ENCODE peak calls at places on chromosome 22, in five cellular contexts. T is RWPE1, M is NCI-H2081, P is cardiac muscle cell, E is RKO. I is an unnamed sample.
A peak's percentile ranks its signal among the peaks of the same experiment; 100 is the strongest.

GRCh38 chr22:38578505-38578904 is 8.5 kb upstream of the DMC1 start:
- DNase-seq in T (no peak), P (no peak), E (no peak), M (no peak), I (no peak)

GRCh38 chr22:48605856-48606255 is 1221.8 kb downstream of the BRD1 start:
- DNase-seq in M (no peak), T (no peak), E (no peak), P (no peak), I (no peak)

GRCh38 chr22:19713228-19713627 is 1.1 kb upstream of the SEPTIN5 start:
- DNase-seq in M (no peak), T (no peak), E (no peak), P (no peak), I (no peak)

GRCh38 chr22:27149886-27150529 is 492.6 kb downstream of the MIAT start:
- DNase-seq in M (no peak), E (no peak), T (no peak), P (peak; percentile 29), I (no peak)

GRCh38 chr22:40396882-40397281 is 26.5 kb downstream of the SGSM3 start:
- DNase-seq in T (peak; percentile 69), P (peak; percentile 89), M (peak; percentile 77), E (no peak), I (peak; percentile 27)

GRCh38 chr22:39567135-39567946 is 3.2 kb upstream of the CACNA1I start:
- DNase-seq in M (no peak), T (no peak), P (no peak), E (no peak), I (no peak)

GRCh38 chr22:11066458-11067285 is 4461.3 kb upstream of the OR11H1 start:
- DNase-seq in T (no peak), P (no peak), M (no peak), E (no peak), I (peak; percentile 37)

GRCh38 chr22:39278040-39278439 is 33.3 kb upstream of the PDGFB start:
- DNase-seq in T (no peak), M (no peak), P (peak; percentile 64), E (no peak), I (no peak)